ENCODE peak calls at places on chromosome 12, in four cellular contexts. L, K, I and S are unnamed samples.

GRCh38 chr12:106000376-106001104 is 138.2 kb downstream of the NUAK1 start:
- DNase-seq in L (no peak), K (no peak), I (no peak), S (no peak)

GRCh38 chr12:103632554-103633216 is 45.6 kb downstream of the STAB2 start:
- DNase-seq in L (peak), K (no peak), I (peak), S (peak)

GRCh38 chr12:119328111-119328510 is 6.4 kb upstream of the CCDC60 start:
- DNase-seq in L (no peak), K (no peak), I (no peak), S (no peak)

GRCh38 chr12:5567021-5567744 is 135.3 kb downstream of the NTF3 start:
- DNase-seq in L (no peak), K (no peak), I (no peak), S (no peak)

GRCh38 chr12:28025821-28026505 is 53.4 kb upstream of the PTHLH start:
- DNase-seq in L (no peak), K (no peak), I (no peak), S (no peak)

GRCh38 chr12:50924131-50924438 is 28.3 kb upstream of the HIGD1C start:
- DNase-seq in L (no peak), K (no peak), I (no peak), S (no peak)

GRCh38 chr12:76018111-76018510 is 13.5 kb downstream of the PHLDA1 start:
- DNase-seq in L (no peak), K (no peak), I (no peak), S (no peak)

GRCh38 chr12:116157845-116158267 is 119.6 kb downstream of the MED13L start:
- DNase-seq in L (no peak), K (no peak), I (no peak), S (no peak)

GRCh38 chr12:15728118-15728598 is 61.0 kb downstream of the EPS8 start:
- DNase-seq in L (no peak), K (no peak), I (no peak), S (no peak)

GRCh38 chr12:19131020-19131431 is 1.5 kb downstream of the PLEKHA5 start:
- DNase-seq in L (no peak), K (no peak), I (no peak), S (no peak)

GRCh38 chr12:26121841-26122680 is 2.8 kb downstream of the BHLHE41 start:
- DNase-seq in L (peak), K (no peak), I (peak), S (no peak)

GRCh38 chr12:51828951-51829581 is 19.5 kb downstream of the FIGNL2 start:
- DNase-seq in L (no peak), K (no peak), I (no peak), S (no peak)

GRCh38 chr12:124829008-124829707 is 34.5 kb downstream of the SCARB1 start:
- DNase-seq in L (no peak), K (no peak), I (no peak), S (no peak)

DNA sequence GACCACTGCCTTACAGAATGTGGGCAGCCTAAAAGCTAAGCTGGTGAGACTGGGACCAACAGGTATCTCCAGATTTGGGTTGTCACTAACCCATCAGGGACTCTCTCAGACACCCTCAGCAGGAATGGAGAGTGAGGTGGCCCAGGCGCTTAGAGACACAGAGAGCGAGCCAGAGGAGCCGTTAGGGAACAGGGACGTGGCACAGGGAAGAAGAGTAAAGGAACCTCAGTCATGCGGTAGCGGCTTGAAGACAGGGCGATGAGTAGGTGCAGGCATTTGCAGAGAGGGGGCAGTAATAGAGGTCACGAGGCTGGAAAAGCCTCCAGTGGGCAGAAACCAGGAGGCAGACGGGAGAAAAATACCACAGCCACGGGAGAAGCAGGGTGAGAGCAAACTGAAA is 158.0 kb upstream of the CCND2 start:
- DNase-seq in L (no peak), K (no peak), I (no peak), S (peak)
- TF ChIP-seq CTCF in L (no peak), K (no peak), I (no peak), S (no peak)

DNA sequence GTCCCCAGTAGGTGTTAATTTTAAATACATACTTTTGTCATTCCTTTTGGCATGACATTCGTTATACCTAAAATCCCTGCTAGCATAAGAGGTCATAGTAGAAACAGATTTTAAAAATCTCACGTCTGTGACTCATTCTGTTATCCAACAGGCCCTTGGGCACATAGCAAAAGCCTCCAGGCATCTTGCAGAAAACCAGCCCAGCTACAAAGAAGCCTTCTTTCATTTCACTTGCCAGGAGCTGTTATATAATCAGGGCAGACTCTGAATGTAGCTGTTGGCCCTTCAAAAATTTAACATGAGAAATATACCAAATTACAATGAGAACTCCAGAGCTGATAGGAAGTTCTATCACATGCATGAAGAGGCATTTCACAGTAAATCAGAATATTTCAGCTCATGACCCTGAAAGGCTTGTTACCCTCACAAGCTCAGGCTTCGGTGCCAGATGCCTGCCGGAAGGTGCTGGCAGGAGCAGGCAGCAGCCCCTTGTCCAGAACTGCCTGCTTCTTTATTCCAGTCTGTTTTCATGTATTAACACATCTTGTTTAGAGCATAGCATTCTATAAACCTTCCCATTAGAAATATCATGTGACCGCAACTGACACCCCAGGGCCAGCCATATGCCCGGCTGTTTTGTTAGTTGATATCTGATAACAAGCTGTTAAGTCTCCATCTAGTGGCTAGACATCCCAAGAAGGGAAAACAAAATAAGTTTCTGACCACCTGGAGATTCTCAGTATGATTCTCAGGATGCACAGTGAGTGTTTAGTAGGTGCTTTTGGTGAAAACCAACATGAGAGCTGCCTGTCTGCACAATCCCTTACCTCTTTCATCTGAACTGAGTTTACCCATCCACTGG is 17.8 kb downstream of the E2F7 start:
- DNase-seq in L (no peak), K (no peak), I (no peak), S (no peak)
- TF ChIP-seq CTCF in L (no peak), K (no peak), I (no peak), S (no peak)

GRCh38 chr12:114360485-114360884 is 45.5 kb downstream of the TBX5 start:
- DNase-seq in L (no peak), K (no peak), I (no peak), S (no peak)

GRCh38 chr12:114361992-114362391 is 44.0 kb downstream of the TBX5 start:
- DNase-seq in L (no peak), K (no peak), I (no peak), S (no peak)

DNA sequence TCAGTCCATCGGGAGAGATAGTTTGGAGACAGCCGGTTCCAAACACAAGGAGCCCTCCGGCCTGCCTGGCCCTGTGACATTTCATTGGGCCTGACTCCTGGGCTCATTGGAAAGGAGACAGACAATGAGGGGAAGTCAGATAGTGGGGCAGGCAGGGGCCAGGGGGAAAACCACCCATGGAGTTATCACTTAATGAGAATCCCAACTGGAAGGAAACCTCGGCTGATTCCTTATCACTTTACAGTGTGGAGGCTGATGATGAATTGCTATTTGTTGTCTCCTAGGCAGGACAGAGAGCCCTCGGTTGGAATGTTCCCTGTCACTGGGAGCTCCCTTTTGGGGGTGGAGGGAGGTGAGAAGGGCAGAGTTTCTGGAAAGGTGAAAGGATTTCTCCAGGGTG is 44.4 kb downstream of the TBX5 start:
- DNase-seq in L (no peak), K (no peak), I (no peak), S (no peak)
- TF ChIP-seq CTCF in L (no peak), K (no peak), I (no peak), S (no peak)

GRCh38 chr12:96094201-96094600 is 58.8 kb upstream of the LTA4H start:
- DNase-seq in L (no peak), K (no peak), I (no peak), S (peak)

GRCh38 chr12:96093543-96094196 is 58.3 kb upstream of the LTA4H start:
- DNase-seq in L (no peak), K (no peak), I (no peak), S (no peak)

DNA sequence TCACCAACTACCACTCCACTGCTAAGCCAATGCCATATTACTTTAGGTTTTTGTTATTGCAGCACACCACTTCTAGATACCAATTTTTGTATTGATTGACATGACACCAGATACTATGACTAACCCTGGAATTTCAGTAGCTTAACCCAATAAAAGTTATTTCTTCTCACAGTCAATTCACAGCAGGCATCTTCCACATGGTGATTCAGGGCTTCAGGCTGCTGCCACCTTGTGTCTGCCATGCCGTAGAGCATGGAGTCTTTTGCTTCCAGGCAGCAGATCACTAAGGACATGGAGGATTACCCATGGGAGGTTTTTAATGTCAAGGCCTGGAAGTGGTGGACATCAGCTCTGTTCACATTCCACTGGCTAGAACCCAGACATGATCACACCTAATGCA is 56.4 kb upstream of the LTA4H start:
- DNase-seq in L (no peak), K (no peak), I (no peak), S (no peak)
- TF ChIP-seq CTCF in L (no peak), K (no peak), I (no peak), S (no peak)

GRCh38 chr12:2797721-2798418 is 3.1 kb downstream of the FKBP4 start:
- DNase-seq in L (no peak), K (no peak), I (no peak), S (no peak)
- TF ChIP-seq CTCF in L (peak), K (no peak), I (no peak), S (no peak)

DNA sequence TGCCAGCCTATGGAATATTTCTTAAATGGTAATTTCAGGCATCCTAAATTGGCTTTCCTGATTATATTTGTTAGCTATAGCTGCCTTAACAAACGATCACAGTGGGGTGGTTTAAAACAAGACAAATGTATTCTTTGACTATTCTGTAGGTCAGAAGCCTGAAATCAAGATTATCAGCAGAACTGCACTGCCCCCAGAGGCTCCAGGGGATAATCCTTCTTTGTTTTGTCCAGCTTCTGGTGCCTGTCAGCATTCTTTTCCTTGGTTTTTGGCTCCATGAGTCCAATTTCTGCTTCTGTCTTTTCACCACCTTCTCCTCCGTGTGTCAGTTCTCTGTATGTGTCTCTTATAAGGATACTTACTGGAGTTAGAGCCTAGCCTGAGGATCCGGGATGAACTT is 1282.2 kb upstream of the USP15 start:
- DNase-seq in L (no peak), K (no peak), I (no peak), S (no peak)
- TF ChIP-seq CTCF in L (no peak), K (no peak), I (no peak), S (no peak)

GRCh38 chr12:101743724-101744472 is 4.6 kb upstream of the SYCP3 start:
- DNase-seq in L (peak), K (no peak), I (no peak), S (no peak)
- TF ChIP-seq CTCF in L (peak), K (no peak), I (no peak), S (no peak)

DNA sequence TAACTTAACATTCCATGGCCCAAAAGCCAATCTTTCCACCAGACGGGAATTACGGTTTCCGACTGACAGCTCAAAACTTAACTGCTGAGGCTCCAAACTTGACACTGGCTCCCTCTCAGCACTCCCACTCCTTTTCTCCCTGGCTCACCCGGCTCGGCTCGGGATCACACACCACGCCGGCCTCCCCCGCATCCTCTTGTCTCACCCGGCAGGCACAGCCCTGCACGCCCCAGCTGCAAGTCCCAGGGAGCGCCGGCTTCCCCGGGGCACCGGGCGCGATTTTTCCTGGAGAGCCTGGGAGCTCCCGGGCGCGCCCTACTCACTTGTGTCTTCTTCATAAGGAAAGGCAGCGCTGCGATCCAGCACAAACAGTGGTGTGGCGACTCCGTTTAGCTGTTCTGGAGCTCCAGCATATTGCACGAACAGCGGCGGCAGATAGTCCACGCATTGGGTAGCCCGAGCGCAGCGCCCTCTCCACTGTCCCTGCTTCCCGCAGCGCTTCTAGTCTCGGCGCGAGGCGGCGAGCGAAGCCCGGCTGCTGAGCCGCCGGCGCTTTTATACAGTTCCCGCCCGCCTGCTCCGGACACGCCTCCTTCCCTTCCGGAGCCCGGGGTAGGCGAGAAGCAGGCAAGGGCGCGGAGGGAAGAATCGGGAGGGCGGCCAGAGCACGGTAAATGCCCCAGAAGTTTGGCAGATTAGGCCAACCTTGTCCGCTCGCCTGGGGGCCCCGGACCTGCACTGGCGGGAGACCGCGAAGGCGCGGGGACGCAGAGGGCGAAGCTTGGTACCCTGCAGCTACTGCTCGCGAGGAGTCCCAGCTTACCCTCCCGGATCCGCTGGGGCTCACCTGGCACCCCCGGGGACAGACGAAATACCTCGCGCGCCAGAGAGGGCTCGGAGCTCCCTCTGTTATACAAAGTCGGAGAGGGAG is at the start of gene KITLG:
- DNase-seq in L (peak), K (peak), I (peak), S (peak)
- TF ChIP-seq CTCF in L (no peak), K (no peak), I (peak), S (no peak)